ENCODE peak calls at places on chromosomes 5 and 9, in seven cellular contexts. One of them, this sample, is unnamed.

GRCh38 chr5:142432961-142433360 is 108.1 kb upstream of the SPRY4 start:
- DNase-seq in stimulated activated CD8-positive, alpha-beta memory T cell treated with anti-CD3 and anti-CD28 coated beads, Interleukin-12 subunit alpha, Interleukin-12 subunit beta, amount 100 ng/mL, for 1 hour: peak; percentile 29
- DNase-seq in A172: no peak
- DNase-seq in retina: no peak
- DNase-seq in HT1080: no peak
- DNase-seq in cardiac muscle cell: no peak
- DNase-seq in HEK293T: no peak
- DNase-seq in this sample: no peak

GRCh38 chr5:173201636-173202265 is 33.3 kb downstream of the NKX2-5 start:
- DNase-seq in cardiac muscle cell: peak; percentile 49
- DNase-seq in retina: no peak
- DNase-seq in A172: peak; percentile 92
- DNase-seq in HEK293T: no peak
- DNase-seq in stimulated activated CD8-positive, alpha-beta memory T cell treated with anti-CD3 and anti-CD28 coated beads, Interleukin-12 subunit alpha, Interleukin-12 subunit beta, amount 100 ng/mL, for 1 hour: no peak
- DNase-seq in HT1080: peak; percentile 88
- DNase-seq in this sample: peak; percentile 59

GRCh38 chr9:29697011-29697410 is 2123.7 kb upstream of the C9orf72 start:
- DNase-seq in HT1080: peak; percentile 3
- DNase-seq in stimulated activated CD8-positive, alpha-beta memory T cell treated with anti-CD3 and anti-CD28 coated beads, Interleukin-12 subunit alpha, Interleukin-12 subunit beta, amount 100 ng/mL, for 1 hour: no peak
- DNase-seq in HEK293T: no peak
- DNase-seq in retina: no peak
- DNase-seq in A172: peak; percentile 26
- DNase-seq in cardiac muscle cell: no peak
- DNase-seq in this sample: peak; percentile 46

GRCh38 chr9:134591082-134591571 is 50.5 kb upstream of the COL5A1 start:
- DNase-seq in A172: peak; percentile 95
- DNase-seq in retina: no peak
- DNase-seq in cardiac muscle cell: peak; percentile 49
- DNase-seq in HT1080: no peak
- DNase-seq in stimulated activated CD8-positive, alpha-beta memory T cell treated with anti-CD3 and anti-CD28 coated beads, Interleukin-12 subunit alpha, Interleukin-12 subunit beta, amount 100 ng/mL, for 1 hour: no peak
- DNase-seq in HEK293T: no peak
- DNase-seq in this sample: no peak

GRCh38 chr5:79872309-79872708 is 118.8 kb downstream of the MTX3 start:
- DNase-seq in HT1080: no peak
- DNase-seq in stimulated activated CD8-positive, alpha-beta memory T cell treated with anti-CD3 and anti-CD28 coated beads, Interleukin-12 subunit alpha, Interleukin-12 subunit beta, amount 100 ng/mL, for 1 hour: no peak
- DNase-seq in A172: no peak
- DNase-seq in HEK293T: no peak
- DNase-seq in cardiac muscle cell: no peak
- DNase-seq in retina: no peak
- DNase-seq in this sample: no peak

GRCh38 chr9:120783611-120784047 is 9.6 kb downstream of the FBXW2 start:
- DNase-seq in cardiac muscle cell: peak; percentile 64
- DNase-seq in HEK293T: no peak
- DNase-seq in A172: no peak
- DNase-seq in stimulated activated CD8-positive, alpha-beta memory T cell treated with anti-CD3 and anti-CD28 coated beads, Interleukin-12 subunit alpha, Interleukin-12 subunit beta, amount 100 ng/mL, for 1 hour: no peak
- DNase-seq in retina: no peak
- DNase-seq in HT1080: no peak
- DNase-seq in this sample: no peak

GRCh38 chr9:89543057-89543456 is 45.1 kb upstream of the SEMA4D start:
- DNase-seq in cardiac muscle cell: no peak
- DNase-seq in stimulated activated CD8-positive, alpha-beta memory T cell treated with anti-CD3 and anti-CD28 coated beads, Interleukin-12 subunit alpha, Interleukin-12 subunit beta, amount 100 ng/mL, for 1 hour: no peak
- DNase-seq in retina: no peak
- DNase-seq in A172: no peak
- DNase-seq in HT1080: no peak
- DNase-seq in HEK293T: no peak
- DNase-seq in this sample: no peak

GRCh38 chr5:40560470-40560869 is 119.2 kb upstream of the PTGER4 start:
- DNase-seq in HT1080: no peak
- DNase-seq in cardiac muscle cell: no peak
- DNase-seq in A172: no peak
- DNase-seq in HEK293T: no peak
- DNase-seq in stimulated activated CD8-positive, alpha-beta memory T cell treated with anti-CD3 and anti-CD28 coated beads, Interleukin-12 subunit alpha, Interleukin-12 subunit beta, amount 100 ng/mL, for 1 hour: no peak
- DNase-seq in retina: no peak
- DNase-seq in this sample: no peak

GRCh38 chr9:79408617-79409016 is 163.1 kb upstream of the TLE4 start:
- DNase-seq in cardiac muscle cell: no peak
- DNase-seq in HT1080: peak; percentile 10
- DNase-seq in HEK293T: no peak
- DNase-seq in retina: no peak
- DNase-seq in stimulated activated CD8-positive, alpha-beta memory T cell treated with anti-CD3 and anti-CD28 coated beads, Interleukin-12 subunit alpha, Interleukin-12 subunit beta, amount 100 ng/mL, for 1 hour: no peak
- DNase-seq in A172: peak; percentile 53
- DNase-seq in this sample: peak; percentile 61

GRCh38 chr5:79687911-79688310 is 1.7 kb upstream of the CMYA5 start:
- DNase-seq in retina: peak; percentile 9
- DNase-seq in HEK293T: no peak
- DNase-seq in cardiac muscle cell: no peak
- DNase-seq in HT1080: no peak
- DNase-seq in stimulated activated CD8-positive, alpha-beta memory T cell treated with anti-CD3 and anti-CD28 coated beads, Interleukin-12 subunit alpha, Interleukin-12 subunit beta, amount 100 ng/mL, for 1 hour: no peak
- DNase-seq in A172: no peak
- DNase-seq in this sample: no peak

GRCh38 chr9:122268041-122268814 is 3.5 kb downstream of the MRRF start:
- DNase-seq in retina: no peak
- DNase-seq in HEK293T: no peak
- DNase-seq in stimulated activated CD8-positive, alpha-beta memory T cell treated with anti-CD3 and anti-CD28 coated beads, Interleukin-12 subunit alpha, Interleukin-12 subunit beta, amount 100 ng/mL, for 1 hour: no peak
- DNase-seq in A172: no peak
- DNase-seq in HT1080: no peak
- DNase-seq in cardiac muscle cell: no peak
- DNase-seq in this sample: no peak

GRCh38 chr9:33434317-33435105 is 12.9 kb downstream of the AQP3 start:
- DNase-seq in retina: no peak
- DNase-seq in stimulated activated CD8-positive, alpha-beta memory T cell treated with anti-CD3 and anti-CD28 coated beads, Interleukin-12 subunit alpha, Interleukin-12 subunit beta, amount 100 ng/mL, for 1 hour: no peak
- DNase-seq in HEK293T: no peak
- DNase-seq in HT1080: no peak
- DNase-seq in cardiac muscle cell: no peak
- DNase-seq in A172: no peak
- DNase-seq in this sample: no peak

GRCh38 chr9:136235171-136235570 is 10.4 kb downstream of the QSOX2 start:
- DNase-seq in retina: no peak
- DNase-seq in cardiac muscle cell: no peak
- DNase-seq in A172: no peak
- DNase-seq in HEK293T: no peak
- DNase-seq in HT1080: no peak
- DNase-seq in stimulated activated CD8-positive, alpha-beta memory T cell treated with anti-CD3 and anti-CD28 coated beads, Interleukin-12 subunit alpha, Interleukin-12 subunit beta, amount 100 ng/mL, for 1 hour: no peak
- DNase-seq in this sample: no peak

GRCh38 chr5:94240616-94241287 is 377.7 kb downstream of the KIAA0825 start:
- DNase-seq in A172: peak; percentile 27
- DNase-seq in HT1080: peak; percentile 11
- DNase-seq in cardiac muscle cell: peak; percentile 16
- DNase-seq in retina: no peak
- DNase-seq in HEK293T: no peak
- DNase-seq in stimulated activated CD8-positive, alpha-beta memory T cell treated with anti-CD3 and anti-CD28 coated beads, Interleukin-12 subunit alpha, Interleukin-12 subunit beta, amount 100 ng/mL, for 1 hour: no peak
- DNase-seq in this sample: no peak

GRCh38 chr5:11390369-11390768 is 513.9 kb downstream of the CTNND2 start:
- DNase-seq in HT1080: peak; percentile 85
- DNase-seq in HEK293T: no peak
- DNase-seq in A172: peak; percentile 91
- DNase-seq in retina: no peak
- DNase-seq in cardiac muscle cell: no peak
- DNase-seq in stimulated activated CD8-positive, alpha-beta memory T cell treated with anti-CD3 and anti-CD28 coated beads, Interleukin-12 subunit alpha, Interleukin-12 subunit beta, amount 100 ng/mL, for 1 hour: no peak
- DNase-seq in this sample: no peak

GRCh38 chr5:61866930-61867329 is 439.1 kb upstream of the KIF2A start:
- DNase-seq in HEK293T: no peak
- DNase-seq in retina: no peak
- DNase-seq in A172: peak; percentile 92
- DNase-seq in cardiac muscle cell: no peak
- DNase-seq in stimulated activated CD8-positive, alpha-beta memory T cell treated with anti-CD3 and anti-CD28 coated beads, Interleukin-12 subunit alpha, Interleukin-12 subunit beta, amount 100 ng/mL, for 1 hour: no peak
- DNase-seq in HT1080: peak; percentile 88
- DNase-seq in this sample: peak; percentile 69

GRCh38 chr5:116075117-116075910 is 9.5 kb upstream of the COMMD10 start:
- DNase-seq in stimulated activated CD8-positive, alpha-beta memory T cell treated with anti-CD3 and anti-CD28 coated beads, Interleukin-12 subunit alpha, Interleukin-12 subunit beta, amount 100 ng/mL, for 1 hour: no peak
- DNase-seq in HEK293T: no peak
- DNase-seq in retina: no peak
- DNase-seq in cardiac muscle cell: no peak
- DNase-seq in A172: peak; percentile 42
- DNase-seq in HT1080: peak; percentile 36
- DNase-seq in this sample: no peak

GRCh38 chr9:9912459-9912858 is 700.3 kb downstream of the PTPRD start:
- DNase-seq in cardiac muscle cell: no peak
- DNase-seq in A172: peak; percentile 3
- DNase-seq in stimulated activated CD8-positive, alpha-beta memory T cell treated with anti-CD3 and anti-CD28 coated beads, Interleukin-12 subunit alpha, Interleukin-12 subunit beta, amount 100 ng/mL, for 1 hour: no peak
- DNase-seq in retina: no peak
- DNase-seq in HT1080: no peak
- DNase-seq in HEK293T: no peak
- DNase-seq in this sample: no peak

GRCh38 chr9:95507456-95508241 is 9.1 kb downstream of the PTCH1 start:
- DNase-seq in stimulated activated CD8-positive, alpha-beta memory T cell treated with anti-CD3 and anti-CD28 coated beads, Interleukin-12 subunit alpha, Interleukin-12 subunit beta, amount 100 ng/mL, for 1 hour: no peak
- DNase-seq in A172: peak; percentile 51
- DNase-seq in HEK293T: no peak
- DNase-seq in cardiac muscle cell: peak; percentile 83
- DNase-seq in retina: peak; percentile 74
- DNase-seq in HT1080: peak; percentile 67
- DNase-seq in this sample: peak; percentile 37

GRCh38 chr5:53944981-53945380 is 365.4 kb downstream of the ARL15 start:
- DNase-seq in stimulated activated CD8-positive, alpha-beta memory T cell treated with anti-CD3 and anti-CD28 coated beads, Interleukin-12 subunit alpha, Interleukin-12 subunit beta, amount 100 ng/mL, for 1 hour: no peak
- DNase-seq in retina: no peak
- DNase-seq in A172: peak; percentile 39
- DNase-seq in HT1080: peak; percentile 71
- DNase-seq in HEK293T: no peak
- DNase-seq in cardiac muscle cell: peak; percentile 14
- DNase-seq in this sample: peak; percentile 22

GRCh38 chr5:158546748-158547147 is 553.0 kb downstream of the EBF1 start:
- DNase-seq in cardiac muscle cell: no peak
- DNase-seq in stimulated activated CD8-positive, alpha-beta memory T cell treated with anti-CD3 and anti-CD28 coated beads, Interleukin-12 subunit alpha, Interleukin-12 subunit beta, amount 100 ng/mL, for 1 hour: no peak
- DNase-seq in HEK293T: no peak
- DNase-seq in A172: no peak
- DNase-seq in retina: no peak
- DNase-seq in HT1080: no peak
- DNase-seq in this sample: no peak

GRCh38 chr5:10600629-10601245 is 36.9 kb downstream of the ANKRD33B start:
- DNase-seq in cardiac muscle cell: no peak
- DNase-seq in retina: no peak
- DNase-seq in HT1080: peak; percentile 44
- DNase-seq in stimulated activated CD8-positive, alpha-beta memory T cell treated with anti-CD3 and anti-CD28 coated beads, Interleukin-12 subunit alpha, Interleukin-12 subunit beta, amount 100 ng/mL, for 1 hour: no peak
- DNase-seq in A172: no peak
- DNase-seq in HEK293T: no peak
- DNase-seq in this sample: peak; percentile 44

GRCh38 chr9:133144887-133145466 is 18.7 kb downstream of the GBGT1 start:
- DNase-seq in stimulated activated CD8-positive, alpha-beta memory T cell treated with anti-CD3 and anti-CD28 coated beads, Interleukin-12 subunit alpha, Interleukin-12 subunit beta, amount 100 ng/mL, for 1 hour: no peak
- DNase-seq in cardiac muscle cell: no peak
- DNase-seq in A172: no peak
- DNase-seq in HEK293T: no peak
- DNase-seq in retina: no peak
- DNase-seq in HT1080: no peak
- DNase-seq in this sample: no peak

GRCh38 chr5:80953587-80953986 is 6.6 kb upstream of the RASGRF2 start:
- DNase-seq in stimulated activated CD8-positive, alpha-beta memory T cell treated with anti-CD3 and anti-CD28 coated beads, Interleukin-12 subunit alpha, Interleukin-12 subunit beta, amount 100 ng/mL, for 1 hour: no peak
- DNase-seq in retina: no peak
- DNase-seq in HT1080: no peak
- DNase-seq in cardiac muscle cell: no peak
- DNase-seq in A172: no peak
- DNase-seq in HEK293T: no peak
- DNase-seq in this sample: no peak

GRCh38 chr5:111134080-111134479 is 41.9 kb downstream of the WDR36 start:
- DNase-seq in stimulated activated CD8-positive, alpha-beta memory T cell treated with anti-CD3 and anti-CD28 coated beads, Interleukin-12 subunit alpha, Interleukin-12 subunit beta, amount 100 ng/mL, for 1 hour: no peak
- DNase-seq in HT1080: no peak
- DNase-seq in cardiac muscle cell: peak; percentile 84
- DNase-seq in HEK293T: no peak
- DNase-seq in A172: no peak
- DNase-seq in retina: no peak
- DNase-seq in this sample: no peak

GRCh38 chr9:114445616-114446015 is 57.8 kb upstream of the AKNA start:
- DNase-seq in retina: no peak
- DNase-seq in A172: no peak
- DNase-seq in HT1080: no peak
- DNase-seq in stimulated activated CD8-positive, alpha-beta memory T cell treated with anti-CD3 and anti-CD28 coated beads, Interleukin-12 subunit alpha, Interleukin-12 subunit beta, amount 100 ng/mL, for 1 hour: no peak
- DNase-seq in HEK293T: no peak
- DNase-seq in cardiac muscle cell: peak; percentile 14
- DNase-seq in this sample: no peak

GRCh38 chr5:172886974-172887491 is 53.0 kb downstream of the ERGIC1 start:
- DNase-seq in HEK293T: no peak
- DNase-seq in retina: no peak
- DNase-seq in cardiac muscle cell: peak; percentile 99
- DNase-seq in A172: no peak
- DNase-seq in stimulated activated CD8-positive, alpha-beta memory T cell treated with anti-CD3 and anti-CD28 coated beads, Interleukin-12 subunit alpha, Interleukin-12 subunit beta, amount 100 ng/mL, for 1 hour: no peak
- DNase-seq in HT1080: no peak
- DNase-seq in this sample: peak; percentile 44

GRCh38 chr9:95981741-95982390 is 106.4 kb downstream of the ERCC6L2 start:
- DNase-seq in HT1080: peak; percentile 35
- DNase-seq in HEK293T: no peak
- DNase-seq in A172: no peak
- DNase-seq in stimulated activated CD8-positive, alpha-beta memory T cell treated with anti-CD3 and anti-CD28 coated beads, Interleukin-12 subunit alpha, Interleukin-12 subunit beta, amount 100 ng/mL, for 1 hour: no peak
- DNase-seq in retina: peak; percentile 36
- DNase-seq in cardiac muscle cell: no peak
- DNase-seq in this sample: no peak

GRCh38 chr9:97710356-97711222 is 13.4 kb upstream of the XPA start:
- DNase-seq in cardiac muscle cell: peak; percentile 82
- DNase-seq in A172: peak; percentile 79
- DNase-seq in HEK293T: peak; percentile 83
- DNase-seq in retina: peak; percentile 77
- DNase-seq in HT1080: peak; percentile 64
- DNase-seq in stimulated activated CD8-positive, alpha-beta memory T cell treated with anti-CD3 and anti-CD28 coated beads, Interleukin-12 subunit alpha, Interleukin-12 subunit beta, amount 100 ng/mL, for 1 hour: peak; percentile 25
- DNase-seq in this sample: peak; percentile 59

GRCh38 chr9:109640232-109641078 is 139.5 kb upstream of the PALM2AKAP2 start:
- DNase-seq in retina: peak; percentile 93
- DNase-seq in A172: peak; percentile 78
- DNase-seq in HEK293T: peak; percentile 51
- DNase-seq in cardiac muscle cell: peak; percentile 52
- DNase-seq in stimulated activated CD8-positive, alpha-beta memory T cell treated with anti-CD3 and anti-CD28 coated beads, Interleukin-12 subunit alpha, Interleukin-12 subunit beta, amount 100 ng/mL, for 1 hour: no peak
- DNase-seq in HT1080: no peak
- DNase-seq in this sample: no peak

GRCh38 chr5:126837907-126838539 is 61.1 kb downstream of the LMNB1 start:
- DNase-seq in retina: no peak
- DNase-seq in A172: no peak
- DNase-seq in stimulated activated CD8-positive, alpha-beta memory T cell treated with anti-CD3 and anti-CD28 coated beads, Interleukin-12 subunit alpha, Interleukin-12 subunit beta, amount 100 ng/mL, for 1 hour: no peak
- DNase-seq in cardiac muscle cell: peak; percentile 63
- DNase-seq in HT1080: no peak
- DNase-seq in HEK293T: no peak
- DNase-seq in this sample: no peak

GRCh38 chr9:75185585-75186170 is 97.4 kb downstream of the OSTF1 start:
- DNase-seq in HT1080: peak; percentile 21
- DNase-seq in stimulated activated CD8-positive, alpha-beta memory T cell treated with anti-CD3 and anti-CD28 coated beads, Interleukin-12 subunit alpha, Interleukin-12 subunit beta, amount 100 ng/mL, for 1 hour: peak; percentile 29
- DNase-seq in A172: no peak
- DNase-seq in HEK293T: peak; percentile 61
- DNase-seq in cardiac muscle cell: peak; percentile 56
- DNase-seq in retina: no peak
- DNase-seq in this sample: peak; percentile 27

GRCh38 chr9:91421022-91421765 is 2.4 kb downstream of the NFIL3 start:
- DNase-seq in HT1080: no peak
- DNase-seq in retina: peak; percentile 81
- DNase-seq in stimulated activated CD8-positive, alpha-beta memory T cell treated with anti-CD3 and anti-CD28 coated beads, Interleukin-12 subunit alpha, Interleukin-12 subunit beta, amount 100 ng/mL, for 1 hour: no peak
- DNase-seq in cardiac muscle cell: peak; percentile 66
- DNase-seq in A172: no peak
- DNase-seq in HEK293T: peak; percentile 52
- DNase-seq in this sample: no peak

GRCh38 chr5:126912607-126913006 is 117.8 kb downstream of the MARCHF3 start:
- DNase-seq in A172: no peak
- DNase-seq in stimulated activated CD8-positive, alpha-beta memory T cell treated with anti-CD3 and anti-CD28 coated beads, Interleukin-12 subunit alpha, Interleukin-12 subunit beta, amount 100 ng/mL, for 1 hour: no peak
- DNase-seq in retina: peak; percentile 76
- DNase-seq in HT1080: no peak
- DNase-seq in HEK293T: no peak
- DNase-seq in cardiac muscle cell: no peak
- DNase-seq in this sample: no peak